ENCODE peak calls at places on chromosomes 16 and 17, in six cellular contexts. One of them, this sample, is unnamed.

GRCh38 chr16:86614699-86615098 is 36.4 kb downstream of the FOXL1 start:
- DNase-seq in GM13977: no peak
- DNase-seq in tibial nerve: no peak
- DNase-seq in nephron progenitor cell: no peak
- DNase-seq in AG04450: no peak
- DNase-seq in left ventricle myocardium inferior: no peak
- DNase-seq in this sample: no peak

GRCh38 chr16:5064915-5065314 is 841 bp downstream of the C16orf89 start:
- DNase-seq in GM13977: no peak
- DNase-seq in tibial nerve: no peak
- DNase-seq in nephron progenitor cell: no peak
- DNase-seq in AG04450: no peak
- DNase-seq in left ventricle myocardium inferior: no peak
- DNase-seq in this sample: peak

GRCh38 chr17:18187816-18188761 is 4.5 kb downstream of the ALKBH5 start:
- DNase-seq in GM13977: no peak
- DNase-seq in tibial nerve: no peak
- DNase-seq in nephron progenitor cell: no peak
- DNase-seq in AG04450: no peak
- DNase-seq in left ventricle myocardium inferior: peak
- DNase-seq in this sample: no peak

GRCh38 chr17:19336938-19337711 is 25.4 kb downstream of the B9D1 start:
- DNase-seq in GM13977: no peak
- DNase-seq in tibial nerve: no peak
- DNase-seq in nephron progenitor cell: no peak
- DNase-seq in AG04450: no peak
- DNase-seq in left ventricle myocardium inferior: peak
- DNase-seq in this sample: no peak

GRCh38 chr17:82400830-82401229 is 17.3 kb upstream of the HEXD start:
- DNase-seq in GM13977: peak
- DNase-seq in tibial nerve: no peak
- DNase-seq in nephron progenitor cell: no peak
- DNase-seq in AG04450: no peak
- DNase-seq in left ventricle myocardium inferior: peak
- DNase-seq in this sample: peak

GRCh38 chr16:80994451-80994850 is 12.2 kb downstream of the CMC2 start:
- DNase-seq in GM13977: no peak
- DNase-seq in tibial nerve: no peak
- DNase-seq in nephron progenitor cell: no peak
- DNase-seq in AG04450: no peak
- DNase-seq in left ventricle myocardium inferior: no peak
- DNase-seq in this sample: no peak

GRCh38 chr17:68456529-68457167 is 648 bp downstream of the WIPI1 start:
- DNase-seq in GM13977: no peak
- DNase-seq in tibial nerve: peak
- DNase-seq in nephron progenitor cell: peak
- DNase-seq in AG04450: peak
- DNase-seq in left ventricle myocardium inferior: peak
- DNase-seq in this sample: peak

GRCh38 chr16:88836791-88837190 is 20.0 kb downstream of the GALNS start:
- DNase-seq in GM13977: no peak
- DNase-seq in tibial nerve: no peak
- DNase-seq in nephron progenitor cell: no peak
- DNase-seq in AG04450: no peak
- DNase-seq in left ventricle myocardium inferior: no peak
- DNase-seq in this sample: no peak

GRCh38 chr17:44074911-44075285 is 4.4 kb downstream of the G6PC3 start:
- DNase-seq in GM13977: no peak
- DNase-seq in tibial nerve: no peak
- DNase-seq in nephron progenitor cell: no peak
- DNase-seq in AG04450: no peak
- DNase-seq in left ventricle myocardium inferior: no peak
- DNase-seq in this sample: peak

GRCh38 chr17:68294196-68294555 is 2.9 kb downstream of the ARSG start:
- DNase-seq in GM13977: no peak
- DNase-seq in tibial nerve: no peak
- DNase-seq in nephron progenitor cell: no peak
- DNase-seq in AG04450: no peak
- DNase-seq in left ventricle myocardium inferior: no peak
- DNase-seq in this sample: no peak

GRCh38 chr17:45385331-45385997 is 47.2 kb downstream of the ARHGAP27 start:
- DNase-seq in GM13977: peak
- DNase-seq in tibial nerve: peak
- DNase-seq in nephron progenitor cell: peak
- DNase-seq in AG04450: peak
- DNase-seq in left ventricle myocardium inferior: peak
- DNase-seq in this sample: peak

GRCh38 chr17:43372273-43372911 is 26.4 kb upstream of the ARL4D start:
- DNase-seq in GM13977: peak
- DNase-seq in tibial nerve: no peak
- DNase-seq in nephron progenitor cell: no peak
- DNase-seq in AG04450: no peak
- DNase-seq in left ventricle myocardium inferior: peak
- DNase-seq in this sample: no peak

GRCh38 chr16:2497116-2497630 is 16.6 kb upstream of the ATP6V0C start:
- DNase-seq in GM13977: no peak
- DNase-seq in tibial nerve: no peak
- DNase-seq in nephron progenitor cell: peak
- DNase-seq in AG04450: no peak
- DNase-seq in left ventricle myocardium inferior: peak
- DNase-seq in this sample: peak

GRCh38 chr17:42797067-42798007 is 1.2 kb downstream of the COA3 start:
- DNase-seq in GM13977: no peak
- DNase-seq in tibial nerve: no peak
- DNase-seq in nephron progenitor cell: no peak
- DNase-seq in AG04450: no peak
- DNase-seq in left ventricle myocardium inferior: no peak
- DNase-seq in this sample: no peak

GRCh38 chr16:22353188-22353919 is 21.1 kb downstream of the CDR2 start:
- DNase-seq in GM13977: peak
- DNase-seq in tibial nerve: no peak
- DNase-seq in nephron progenitor cell: no peak
- DNase-seq in AG04450: peak
- DNase-seq in left ventricle myocardium inferior: no peak
- DNase-seq in this sample: no peak

GRCh38 chr16:86398622-86399021 is 111.7 kb upstream of the FOXF1 start:
- DNase-seq in GM13977: no peak
- DNase-seq in tibial nerve: no peak
- DNase-seq in nephron progenitor cell: no peak
- DNase-seq in AG04450: peak
- DNase-seq in left ventricle myocardium inferior: no peak
- DNase-seq in this sample: no peak

GRCh38 chr16:19831678-19832077 is 53.0 kb downstream of the GPRC5B start:
- DNase-seq in GM13977: no peak
- DNase-seq in tibial nerve: no peak
- DNase-seq in nephron progenitor cell: no peak
- DNase-seq in AG04450: peak
- DNase-seq in left ventricle myocardium inferior: no peak
- DNase-seq in this sample: no peak

GRCh38 chr16:58426960-58427359 is 34.7 kb downstream of the GINS3 start:
- DNase-seq in GM13977: no peak
- DNase-seq in tibial nerve: peak
- DNase-seq in nephron progenitor cell: no peak
- DNase-seq in AG04450: no peak
- DNase-seq in left ventricle myocardium inferior: peak
- DNase-seq in this sample: no peak

GRCh38 chr17:7560172-7561027 is 1.3 kb upstream of the SENP3 start:
- DNase-seq in GM13977: peak
- DNase-seq in tibial nerve: peak
- DNase-seq in nephron progenitor cell: peak
- DNase-seq in AG04450: no peak
- DNase-seq in left ventricle myocardium inferior: peak
- DNase-seq in this sample: peak

GRCh38 chr17:35752471-35752870 is 568 bp downstream of the GAS2L2 start:
- DNase-seq in GM13977: no peak
- DNase-seq in tibial nerve: no peak
- DNase-seq in nephron progenitor cell: no peak
- DNase-seq in AG04450: no peak
- DNase-seq in left ventricle myocardium inferior: no peak
- DNase-seq in this sample: no peak

GRCh38 chr16:89114159-89114981 is 20.7 kb downstream of the ACSF3 start:
- DNase-seq in GM13977: no peak
- DNase-seq in tibial nerve: no peak
- DNase-seq in nephron progenitor cell: no peak
- DNase-seq in AG04450: no peak
- DNase-seq in left ventricle myocardium inferior: peak
- DNase-seq in this sample: peak

GRCh38 chr17:1629647-1630310 is 1.1 kb upstream of the SLC43A2 start:
- DNase-seq in GM13977: peak
- DNase-seq in tibial nerve: peak
- DNase-seq in nephron progenitor cell: peak
- DNase-seq in AG04450: no peak
- DNase-seq in left ventricle myocardium inferior: peak
- DNase-seq in this sample: peak

GRCh38 chr16:89711601-89712475 is 8.9 kb downstream of the VPS9D1 start:
- DNase-seq in GM13977: peak
- DNase-seq in tibial nerve: no peak
- DNase-seq in nephron progenitor cell: peak
- DNase-seq in AG04450: no peak
- DNase-seq in left ventricle myocardium inferior: no peak
- DNase-seq in this sample: peak

GRCh38 chr17:9200699-9201359 is 179.5 kb downstream of the NTN1 start:
- DNase-seq in GM13977: peak
- DNase-seq in tibial nerve: no peak
- DNase-seq in nephron progenitor cell: no peak
- DNase-seq in AG04450: no peak
- DNase-seq in left ventricle myocardium inferior: no peak
- DNase-seq in this sample: no peak

DNA sequence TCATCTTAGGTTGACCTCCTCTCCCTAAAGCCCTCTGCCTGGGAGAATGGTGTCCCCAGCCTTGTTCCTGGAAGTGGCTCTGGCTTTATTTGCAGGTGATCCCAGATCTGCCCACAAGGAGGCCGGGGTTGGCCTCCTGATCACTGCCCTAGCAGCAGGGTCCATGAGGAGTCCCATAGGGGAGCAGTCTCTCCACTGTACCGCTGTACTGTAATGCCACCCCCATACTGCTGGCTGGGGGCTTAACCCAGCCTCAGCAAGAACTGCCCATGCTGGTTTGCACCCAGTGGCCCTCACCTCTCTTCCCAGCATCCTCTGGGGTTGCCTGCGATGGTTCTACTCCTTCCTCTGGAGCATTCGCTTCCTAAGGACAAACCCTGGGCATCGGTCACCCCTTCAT is 39.1 kb downstream of the PSME3IP1 start:
- DNase-seq in GM13977: no peak
- DNase-seq in tibial nerve: no peak
- DNase-seq in nephron progenitor cell: no peak
- DNase-seq in AG04450: no peak
- DNase-seq in left ventricle myocardium inferior: no peak
- DNase-seq in this sample: no peak
- TF ChIP-seq CTCF in GM13977: no peak
- TF ChIP-seq CTCF in tibial nerve: no peak
- TF ChIP-seq CTCF in nephron progenitor cell: peak
- TF ChIP-seq CTCF in AG04450: peak
- TF ChIP-seq CTCF in left ventricle myocardium inferior: peak
- TF ChIP-seq CTCF in this sample: no peak

GRCh38 chr17:16486373-16487250 is 5.4 kb downstream of the LRRC75A start:
- DNase-seq in GM13977: no peak
- DNase-seq in tibial nerve: peak
- DNase-seq in nephron progenitor cell: no peak
- DNase-seq in AG04450: no peak
- DNase-seq in left ventricle myocardium inferior: peak
- DNase-seq in this sample: peak
- TF ChIP-seq CTCF in GM13977: no peak
- TF ChIP-seq CTCF in tibial nerve: no peak
- TF ChIP-seq CTCF in nephron progenitor cell: no peak
- TF ChIP-seq CTCF in AG04450: no peak
- TF ChIP-seq CTCF in left ventricle myocardium inferior: no peak
- TF ChIP-seq CTCF in this sample: no peak

GRCh38 chr16:56828641-56829040 is 36.4 kb upstream of the SLC12A3 start:
- DNase-seq in GM13977: no peak
- DNase-seq in tibial nerve: no peak
- DNase-seq in nephron progenitor cell: no peak
- DNase-seq in AG04450: no peak
- DNase-seq in left ventricle myocardium inferior: no peak
- DNase-seq in this sample: no peak

GRCh38 chr16:56825821-56826220 is 39.2 kb upstream of the SLC12A3 start:
- DNase-seq in GM13977: no peak
- DNase-seq in tibial nerve: no peak
- DNase-seq in nephron progenitor cell: no peak
- DNase-seq in AG04450: no peak
- DNase-seq in left ventricle myocardium inferior: no peak
- DNase-seq in this sample: no peak

GRCh38 chr16:56824804-56825203 is 40.2 kb upstream of the SLC12A3 start:
- DNase-seq in GM13977: no peak
- DNase-seq in tibial nerve: no peak
- DNase-seq in nephron progenitor cell: no peak
- DNase-seq in AG04450: no peak
- DNase-seq in left ventricle myocardium inferior: no peak
- DNase-seq in this sample: no peak

GRCh38 chr16:56822966-56823739 is 41.9 kb upstream of the SLC12A3 start:
- DNase-seq in GM13977: no peak
- DNase-seq in tibial nerve: no peak
- DNase-seq in nephron progenitor cell: no peak
- DNase-seq in AG04450: no peak
- DNase-seq in left ventricle myocardium inferior: no peak
- DNase-seq in this sample: no peak

DNA sequence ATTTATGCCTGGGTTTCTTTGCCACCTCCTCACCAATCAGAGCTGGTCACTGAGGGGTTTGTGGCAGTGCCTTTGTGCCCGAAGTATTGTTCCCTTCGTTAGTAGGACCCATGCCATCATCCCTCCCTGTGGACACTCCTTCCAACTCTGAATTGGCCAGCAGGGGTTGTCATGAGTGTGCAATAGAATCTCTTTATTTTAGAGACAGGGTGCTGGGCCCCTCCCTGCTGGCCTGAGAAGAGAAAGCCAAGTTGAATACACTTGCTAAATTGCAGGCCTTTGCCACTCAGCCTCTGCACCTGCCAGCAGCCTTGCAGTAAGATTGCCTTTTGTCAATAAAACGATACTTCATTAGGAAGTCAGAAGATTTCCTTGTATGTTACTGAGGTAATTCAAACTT is 40.7 kb upstream of the SLC12A3 start:
- DNase-seq in GM13977: no peak
- DNase-seq in tibial nerve: no peak
- DNase-seq in nephron progenitor cell: no peak
- DNase-seq in AG04450: no peak
- DNase-seq in left ventricle myocardium inferior: peak
- DNase-seq in this sample: peak
- TF ChIP-seq CTCF in GM13977: no peak
- TF ChIP-seq CTCF in tibial nerve: peak
- TF ChIP-seq CTCF in nephron progenitor cell: no peak
- TF ChIP-seq CTCF in AG04450: peak
- TF ChIP-seq CTCF in left ventricle myocardium inferior: peak
- TF ChIP-seq CTCF in this sample: no peak

DNA sequence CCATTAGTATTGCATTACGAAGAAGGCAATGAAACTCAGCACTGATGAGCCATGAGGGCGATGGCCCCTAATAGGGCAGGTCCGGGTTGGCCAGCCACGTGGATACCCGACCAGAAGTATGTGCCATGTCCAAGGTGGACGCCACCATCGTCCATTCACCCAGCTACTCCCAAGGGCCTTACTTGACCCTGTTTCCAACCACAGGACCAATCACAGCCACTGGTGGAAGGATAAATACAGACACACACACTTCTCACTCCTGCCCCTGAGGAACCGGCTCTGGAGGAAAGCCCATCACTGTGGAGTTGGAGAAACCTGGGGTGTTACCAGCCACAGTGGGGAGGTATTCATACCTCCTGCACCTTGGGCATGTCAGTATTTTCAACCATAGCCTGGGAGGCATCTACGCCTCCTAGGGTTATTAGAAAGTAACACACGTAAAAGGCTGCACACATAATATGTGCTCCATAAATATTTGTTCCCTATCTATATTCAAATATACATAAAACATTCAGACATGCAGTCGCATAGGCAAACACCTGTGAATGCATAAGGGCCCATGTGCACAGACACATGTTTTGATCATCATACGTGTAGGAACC is 5.4 kb upstream of the ITGA3 start:
- DNase-seq in GM13977: no peak
- DNase-seq in tibial nerve: no peak
- DNase-seq in nephron progenitor cell: no peak
- DNase-seq in AG04450: no peak
- DNase-seq in left ventricle myocardium inferior: no peak
- DNase-seq in this sample: no peak
- TF ChIP-seq CTCF in GM13977: no peak
- TF ChIP-seq CTCF in tibial nerve: no peak
- TF ChIP-seq CTCF in nephron progenitor cell: no peak
- TF ChIP-seq CTCF in AG04450: no peak
- TF ChIP-seq CTCF in left ventricle myocardium inferior: no peak
- TF ChIP-seq CTCF in this sample: no peak